ENCODE peak calls at places on chromosomes 2 and 18, in four cellular contexts. K is pancreas, C is heart left ventricle, D is fibroblast of lung. Z is an unnamed sample. For H3K36me3, the result is how much of the 10 kb centered on the place peaks cover.

GRCh38 chr2:98458207-98458606 is 13.5 kb downstream of the INPP4A start:
- DNase-seq in K (no peak), C (no peak), D (no peak), Z (no peak)

GRCh38 chr2:155633887-155634570 is 698.5 kb downstream of the NR4A2 start:
- DNase-seq in K (peak), C (no peak), D (no peak), Z (no peak)

GRCh38 chr18:48703418-48703817 is 164.6 kb downstream of the CTIF start:
- DNase-seq in K (no peak), C (no peak), D (no peak), Z (no peak)

GRCh38 chr2:23042176-23042909 is 342.6 kb upstream of the KLHL29 start:
- DNase-seq in K (peak), C (peak), D (peak), Z (peak)

GRCh38 chr2:238378230-238379095 is 48.3 kb upstream of the ASB1 start:
- DNase-seq in K (no peak), C (no peak), D (no peak), Z (no peak)

GRCh38 chr2:108226570-108226969 is 13.2 kb upstream of the SULT1C3 start:
- DNase-seq in K (no peak), C (no peak), D (no peak), Z (no peak)

GRCh38 chr18:46019956-46020355 is 52.1 kb downstream of the PSTPIP2 start:
- DNase-seq in K (no peak), C (no peak), D (no peak), Z (no peak)

GRCh38 chr18:36534154-36534688 is 236.7 kb downstream of the FHOD3 start:
- DNase-seq in K (no peak), C (no peak), D (no peak), Z (no peak)

GRCh38 chr2:237427807-237428506 is 14.0 kb upstream of the COL6A3 start:
- DNase-seq in K (no peak), C (no peak), D (no peak), Z (no peak)

GRCh38 chr2:164205347-164205746 is 415.9 kb downstream of the GRB14 start:
- DNase-seq in K (no peak), C (no peak), D (peak), Z (no peak)

GRCh38 chr2:151754253-151754897 is 20.1 kb upstream of the NEB start:
- DNase-seq in K (no peak), C (no peak), D (no peak), Z (no peak)

DNA sequence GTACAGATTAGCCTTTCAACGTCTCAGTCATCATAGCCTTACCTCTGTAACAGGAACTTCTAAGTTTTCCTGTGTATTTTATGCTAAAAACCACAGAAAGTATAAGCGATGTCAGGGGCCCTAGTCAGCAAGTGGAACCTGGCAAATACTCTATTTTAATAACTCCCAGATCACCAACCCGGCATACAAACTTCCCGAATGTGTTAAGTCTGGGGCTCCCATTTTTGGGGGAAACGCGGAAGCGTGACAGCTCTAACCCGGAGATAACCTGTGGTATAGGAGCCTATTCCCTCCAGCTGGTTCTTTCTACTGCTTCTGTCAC is 574 bp downstream of the NIFK start:
- DNase-seq in K (no peak), C (no peak), D (no peak), Z (no peak)
- H3K27ac ChIP-seq in K (peak), C (peak), D (peak), Z (peak)

GRCh38 chr18:35246831-35247230 is 6.0 kb downstream of the ZNF397 start:
- DNase-seq in K (no peak), C (no peak), D (no peak), Z (no peak)

GRCh38 chr18:35247412-35248249 is 6.8 kb downstream of the ZNF397 start:
- DNase-seq in K (no peak), C (no peak), D (no peak), Z (no peak)

GRCh38 chr18:35242426-35242825 is 1.6 kb downstream of the ZNF397 start:
- DNase-seq in K (no peak), C (no peak), D (no peak), Z (no peak)

GRCh38 chr18:35245719-35246317 is 5.0 kb downstream of the ZNF397 start:
- DNase-seq in K (no peak), C (no peak), D (no peak), Z (no peak)

DNA sequence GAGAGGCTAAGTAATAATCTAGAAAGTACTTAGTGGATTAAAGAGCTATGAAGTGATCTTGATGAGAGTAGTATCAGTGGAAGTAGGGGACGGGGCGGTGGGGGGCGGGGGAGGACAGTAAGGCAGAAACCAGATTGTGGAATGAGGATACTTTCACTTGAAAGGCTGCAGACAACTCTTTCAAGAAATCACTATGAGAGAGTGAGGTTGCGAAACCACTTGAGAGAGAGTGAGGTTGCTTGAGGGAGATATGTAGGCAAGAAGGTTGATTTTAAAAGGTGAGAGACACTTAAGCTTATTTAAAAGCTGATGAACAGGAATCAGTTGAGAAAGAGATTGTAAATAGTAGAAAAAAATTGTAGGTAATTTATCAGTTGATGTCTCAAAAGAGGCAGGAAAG is 3.8 kb downstream of the ZNF397 start:
- DNase-seq in K (no peak), C (no peak), D (no peak), Z (no peak)
- H3K36me3 ChIP-seq in K (half or more), C (half or more), D (under half), Z (under half)

DNA sequence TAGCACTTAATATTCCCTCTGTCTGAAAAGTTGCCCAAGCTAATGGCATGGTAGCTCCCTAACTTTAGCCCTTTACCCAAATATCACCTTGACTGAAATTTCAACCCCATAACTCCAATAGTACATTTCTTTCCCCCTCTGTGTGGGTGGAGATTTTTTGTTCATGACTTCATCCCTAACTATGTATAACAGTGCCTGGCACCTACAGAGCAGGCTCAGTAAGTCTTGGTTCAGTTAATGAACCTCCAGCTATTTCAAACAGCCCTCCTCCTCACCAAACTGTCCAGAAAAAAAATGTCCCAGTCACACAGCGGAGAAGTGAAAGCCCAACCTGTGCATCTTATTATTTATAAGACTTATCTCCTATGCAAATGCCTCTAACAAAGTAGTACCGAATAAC is 18.6 kb downstream of the BUB1 start:
- DNase-seq in K (no peak), C (no peak), D (no peak), Z (no peak)
- H3K27ac ChIP-seq in K (no peak), C (no peak), D (no peak), Z (no peak)

GRCh38 chr2:183193904-183194303 is 69.7 kb downstream of the NUP35 start:
- DNase-seq in K (no peak), C (no peak), D (no peak), Z (no peak)

GRCh38 chr2:183192343-183192742 is 68.1 kb downstream of the NUP35 start:
- DNase-seq in K (no peak), C (no peak), D (no peak), Z (no peak)

GRCh38 chr2:183195397-183195796 is 71.2 kb downstream of the NUP35 start:
- DNase-seq in K (no peak), C (no peak), D (no peak), Z (no peak)

GRCh38 chr2:183195998-183196409 is 71.8 kb downstream of the NUP35 start:
- DNase-seq in K (no peak), C (no peak), D (no peak), Z (no peak)
- H3K36me3 ChIP-seq in K (under half), C (under half), D (under half), Z (under half)

DNA sequence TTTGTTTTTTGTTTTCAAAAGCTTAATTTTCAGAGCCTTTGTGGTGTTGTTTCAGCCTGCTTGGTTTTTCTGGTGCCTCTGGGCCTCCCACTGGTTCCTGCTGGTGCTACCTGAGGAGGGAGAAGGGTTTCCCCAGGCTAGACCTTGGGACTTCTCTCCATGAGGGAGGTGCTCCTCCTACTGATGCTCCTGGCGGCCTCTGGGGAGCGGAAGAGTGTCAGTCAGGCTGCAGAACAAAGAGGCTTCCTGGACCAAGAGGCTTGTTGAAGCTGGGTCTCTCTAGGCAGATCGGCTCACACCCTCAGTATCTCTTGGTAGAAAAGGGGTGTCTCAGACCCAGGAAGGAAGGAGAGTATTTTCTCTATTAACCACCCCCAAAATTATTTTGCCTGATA is 32.2 kb downstream of the RFX8 start:
- DNase-seq in K (no peak), C (no peak), D (no peak), Z (no peak)
- H3K27ac ChIP-seq in K (no peak), C (no peak), D (no peak), Z (no peak)

Z was measured in psoas muscle.